ENCODE peak calls at places on chromosomes 2 and 18, in four cellular contexts. R is K562, O is HepG2, Z is H1. S is an unnamed sample.

GRCh38 chr2:232577841-232578240 is 27.4 kb downstream of the EIF4E2 start:
- DNase-seq in R (no peak), O (no peak), Z (no peak), S (no peak)

GRCh38 chr2:97781981-97782380 is 68.6 kb downstream of the ZAP70 start:
- DNase-seq in Z (no peak), R (no peak), O (no peak), S (no peak)

GRCh38 chr2:218332920-218333645 is 23.6 kb upstream of the CATIP start:
- DNase-seq in O (no peak), R (peak; percentile 90), Z (no peak), S (no peak)

GRCh38 chr2:201448701-201449100 is 2.6 kb downstream of the TRAK2 start:
- DNase-seq in Z (no peak), O (no peak), R (no peak), S (no peak)

GRCh38 chr2:105546623-105546964 is 147.7 kb upstream of the FHL2 start:
- DNase-seq in R (no peak), O (no peak), Z (no peak), S (no peak)

GRCh38 chr2:135819211-135819610 is 17.8 kb downstream of the LCT start:
- DNase-seq in R (peak; percentile 48), O (peak; percentile 29), Z (peak; percentile 69), S (no peak)

GRCh38 chr2:36330456-36331395 is 24.9 kb upstream of the CRIM1 start:
- DNase-seq in O (no peak), Z (no peak), R (no peak), S (no peak)

GRCh38 chr18:1149709-1150108 is 245.0 kb downstream of the ADCYAP1 start:
- DNase-seq in Z (no peak), O (no peak), R (no peak), S (no peak)

GRCh38 chr2:223062304-223062845 is 10.4 kb downstream of the KCNE4 start:
- DNase-seq in O (no peak), R (no peak), Z (no peak), S (no peak)

GRCh38 chr2:113754989-113755689 is 1.3 kb downstream of the SLC35F5 start:
- DNase-seq in R (peak; percentile 21), O (peak; percentile 43), Z (no peak), S (no peak)

GRCh38 chr2:223952280-223952968 is 4.8 kb upstream of the MRPL44 start:
- DNase-seq in Z (no peak), R (no peak), O (no peak), S (no peak)

GRCh38 chr2:42328148-42328833 is 32.7 kb downstream of the COX7A2L start:
- DNase-seq in R (peak; percentile 17), Z (no peak), O (no peak), S (no peak)

GRCh38 chr2:62014102-62014501 is 108.6 kb downstream of the COMMD1 start:
- DNase-seq in Z (no peak), O (peak; percentile 38), R (peak; percentile 18), S (no peak)

GRCh38 chr2:119259296-119259860 is 35.7 kb downstream of the STEAP3 start:
- DNase-seq in O (no peak), R (no peak), Z (no peak), S (no peak)

GRCh38 chr2:75655861-75656260 is 9.3 kb downstream of the MRPL19 start:
- DNase-seq in Z (no peak), O (no peak), R (no peak), S (no peak)

GRCh38 chr2:11224887-11225286 is 69.6 kb downstream of the SLC66A3 start:
- DNase-seq in Z (no peak), R (no peak), O (no peak), S (no peak)

GRCh38 chr2:239537633-239538356 is 137.0 kb upstream of the HDAC4 start:
- DNase-seq in R (no peak), Z (no peak), O (no peak), S (no peak)

GRCh38 chr2:45816273-45816672 is 164.8 kb downstream of the PRKCE start:
- DNase-seq in Z (no peak), R (no peak), O (no peak), S (no peak)

GRCh38 chr2:196651387-196652094 is 12.0 kb downstream of the CCDC150 start:
- DNase-seq in O (no peak), Z (no peak), R (no peak), S (no peak)

GRCh38 chr2:143429932-143430331 is 300.7 kb downstream of the ARHGAP15 start:
- DNase-seq in O (no peak), Z (no peak), R (no peak), S (no peak)

GRCh38 chr2:144470819-144471218 is 49.1 kb downstream of the ZEB2 start:
- DNase-seq in Z (no peak), R (no peak), O (no peak), S (no peak)

GRCh38 chr2:144468823-144469595 is 50.9 kb downstream of the ZEB2 start:
- DNase-seq in R (no peak), O (no peak), Z (no peak), S (no peak)

GRCh38 chr2:144470334-144470733 is 49.6 kb downstream of the ZEB2 start:
- DNase-seq in Z (no peak), O (no peak), R (no peak), S (no peak)

GRCh38 chr2:144471316-144472045 is 48.4 kb downstream of the ZEB2 start:
- DNase-seq in O (no peak), Z (no peak), R (no peak), S (peak; percentile 19)

DNA sequence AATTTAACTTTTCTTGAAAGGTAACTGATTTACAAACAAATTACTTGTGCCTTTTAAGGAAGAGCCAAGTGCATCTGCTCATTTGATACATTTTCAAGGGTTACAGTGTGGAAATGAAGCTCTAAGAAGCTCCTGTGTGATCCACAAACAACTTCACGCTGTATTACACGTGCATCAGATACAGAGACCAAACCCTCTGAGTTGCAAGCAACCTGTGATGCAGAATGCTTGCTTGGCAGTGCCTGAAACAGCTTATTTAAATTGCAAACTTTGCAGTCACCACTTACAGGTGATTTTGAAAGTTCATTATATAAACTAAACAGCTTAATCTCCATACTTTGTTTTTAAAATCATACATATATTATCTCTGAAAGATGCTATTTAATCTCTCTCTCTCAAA is 50.1 kb downstream of the ZEB2 start:
- DNase-seq in Z (no peak), O (no peak), R (no peak), S (no peak)
- TF ChIP-seq RFX5 in Z (no peak), O (no peak), R (no peak), S (no peak)

DNA sequence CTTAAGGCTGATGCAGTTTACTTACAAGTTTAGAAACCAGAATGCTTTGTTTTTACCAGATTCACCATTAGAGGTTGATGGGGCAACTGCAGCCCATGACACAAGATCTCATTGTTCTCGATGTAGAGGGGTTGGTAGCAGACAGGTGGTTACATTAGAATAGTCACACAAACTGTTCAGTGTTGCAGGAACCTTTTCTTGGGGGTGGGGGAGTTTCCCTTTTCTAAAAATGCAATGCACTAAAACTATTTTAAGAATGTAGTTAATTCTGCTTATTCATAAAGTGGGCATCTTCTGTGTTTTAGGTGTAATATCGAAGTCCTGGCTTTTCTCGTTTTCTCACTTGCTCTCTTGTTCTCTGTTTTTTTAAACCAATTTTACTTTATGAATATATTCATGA is 99.4 kb upstream of the IL1R2 start:
- DNase-seq in R (no peak), Z (no peak), O (no peak), S (peak; percentile 21)
- TF ChIP-seq CBX5 in R (no peak), Z (no peak), O (no peak), S (no peak)

DNA sequence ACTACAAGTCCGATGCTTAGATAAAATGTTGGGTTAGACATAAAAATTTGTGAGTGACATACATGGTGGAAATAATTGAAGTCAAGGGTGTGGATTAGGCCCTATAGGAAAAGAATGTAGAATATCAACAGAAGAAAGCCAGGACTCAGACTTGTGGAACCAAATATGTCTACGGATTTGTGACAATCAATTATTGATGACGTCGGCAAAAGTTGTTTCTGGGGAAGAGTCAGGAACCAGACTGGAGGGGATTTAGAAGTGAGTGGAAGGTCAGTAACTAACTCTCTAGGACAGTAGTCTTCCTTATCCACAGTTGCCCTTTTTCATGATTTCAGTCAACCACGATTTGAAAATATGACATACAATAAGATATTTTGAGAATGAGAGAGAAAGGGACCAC is 130.9 kb upstream of the TANK start:
- DNase-seq in R (no peak), Z (no peak), O (no peak), S (no peak)
- TF ChIP-seq RFX5 in R (no peak), Z (no peak), O (peak; percentile 55), S (no peak)

DNA sequence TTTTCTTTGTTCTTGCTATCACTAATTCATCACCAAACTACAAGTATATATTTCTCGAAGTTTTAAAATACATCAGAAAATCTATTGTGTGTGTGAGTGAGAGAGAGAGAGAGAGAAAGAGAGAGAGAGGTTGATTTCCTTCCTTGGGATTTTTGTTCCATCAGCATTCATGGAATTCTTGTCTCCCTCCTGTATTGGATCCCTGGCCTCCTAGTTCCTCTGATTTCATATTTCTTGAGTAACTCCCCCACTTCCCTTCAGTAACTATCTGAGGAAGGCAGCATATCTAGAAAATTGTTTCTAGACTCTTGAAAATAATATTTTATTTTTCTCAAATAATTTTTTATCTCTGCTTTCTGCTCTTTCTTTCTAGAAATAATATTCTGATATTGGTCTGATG is 13.3 kb upstream of the ACTR2 start:
- DNase-seq in Z (no peak), O (no peak), R (no peak), S (no peak)
- TF ChIP-seq CBX5 in Z (no peak), O (no peak), R (no peak), S (no peak)

GRCh38 chr2:24253303-24253919 is 78.6 kb downstream of the FAM228A start:
- DNase-seq in Z (no peak), O (no peak), R (peak; percentile 67), S (no peak)
- TF ChIP-seq RFX5 in Z (no peak), O (no peak), R (no peak), S (no peak)

DNA sequence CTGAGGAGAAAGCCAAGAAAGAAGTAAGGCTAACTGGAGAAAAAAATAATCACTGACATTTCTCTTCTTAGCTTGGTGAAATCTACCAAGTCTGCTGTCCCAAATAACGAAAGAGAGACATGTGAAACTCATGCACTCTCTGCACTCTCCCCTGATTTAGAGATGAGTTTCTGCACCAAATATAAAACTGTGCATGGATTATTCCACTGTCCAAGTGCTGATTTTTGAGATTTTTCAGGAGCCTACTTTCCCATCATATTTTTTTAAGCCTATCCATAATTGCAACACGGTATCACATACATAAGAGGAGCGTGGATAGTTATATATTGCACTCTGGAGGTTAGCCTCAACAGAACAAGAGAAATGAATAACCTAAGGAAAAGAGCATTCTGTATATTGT is 10.0 kb upstream of the RIT2 start:
- DNase-seq in Z (no peak), R (no peak), O (no peak), S (no peak)
- TF ChIP-seq CBX5 in Z (no peak), R (no peak), O (no peak), S (no peak)

S was measured in GM12878.